ENCODE peak calls at places on chromosomes 3 and 15, in eight cellular contexts. X, W, O, P, Y, C, B and N are unnamed samples.

GRCh38 chr15:70437882-70438331 is 325.5 kb downstream of the UACA start:
- DNase-seq in X (no peak), W (no peak), O (peak), P (no peak), Y (peak), C (peak), B (no peak), N (no peak)

GRCh38 chr3:25789596-25790556 is at the start of gene OXSM:
- DNase-seq in X (peak), W (peak), O (peak), P (peak), Y (peak), C (peak), B (peak), N (peak)

GRCh38 chr3:128714887-128715496 is 11.0 kb upstream of the RAB7A start:
- DNase-seq in X (no peak), W (no peak), O (no peak), P (no peak), Y (no peak), C (no peak), B (no peak), N (no peak)

GRCh38 chr3:57110797-57111196 is 50.3 kb downstream of the SPATA12 start:
- DNase-seq in X (no peak), W (no peak), O (no peak), P (no peak), Y (peak), C (no peak), B (no peak), N (no peak)

GRCh38 chr3:58998476-58999117 is 51.2 kb downstream of the CFAP20DC start:
- DNase-seq in X (peak), W (no peak), O (peak), P (peak), Y (no peak), C (peak), B (no peak), N (no peak)

GRCh38 chr3:57557088-57557537 is 1.0 kb downstream of the PDE12 start:
- DNase-seq in X (peak), W (no peak), O (peak), P (no peak), Y (peak), C (peak), B (no peak), N (no peak)

GRCh38 chr3:3685721-3686120 is 113.5 kb upstream of the LRRN1 start:
- DNase-seq in X (no peak), W (no peak), O (no peak), P (no peak), Y (no peak), C (no peak), B (no peak), N (no peak)

GRCh38 chr3:43770426-43771103 is 79.8 kb downstream of the ABHD5 start:
- DNase-seq in X (peak), W (peak), O (peak), P (no peak), Y (no peak), C (peak), B (peak), N (peak)

GRCh38 chr3:128994173-128994512 is 267 bp upstream of the CFAP92 start:
- DNase-seq in X (no peak), W (no peak), O (no peak), P (no peak), Y (no peak), C (no peak), B (no peak), N (peak)

GRCh38 chr3:79824166-79824565 is 56.4 kb upstream of the ROBO1 start:
- DNase-seq in X (no peak), W (no peak), O (no peak), P (no peak), Y (no peak), C (no peak), B (peak), N (no peak)

GRCh38 chr3:18445421-18446066 is 20.4 kb upstream of the SATB1 start:
- DNase-seq in X (no peak), W (no peak), O (no peak), P (no peak), Y (no peak), C (no peak), B (no peak), N (no peak)

GRCh38 chr3:112390783-112391641 is 58.1 kb downstream of the CD200 start:
- DNase-seq in X (no peak), W (no peak), O (no peak), P (no peak), Y (no peak), C (peak), B (no peak), N (peak)

GRCh38 chr3:171959532-171960044 is 79.8 kb upstream of the FNDC3B start:
- DNase-seq in X (no peak), W (no peak), O (no peak), P (no peak), Y (no peak), C (no peak), B (no peak), N (no peak)

GRCh38 chr3:119481079-119481478 is 12.3 kb downstream of the POGLUT1 start:
- DNase-seq in X (no peak), W (no peak), O (no peak), P (no peak), Y (no peak), C (peak), B (no peak), N (no peak)

GRCh38 chr15:79898369-79898768 is 1.6 kb upstream of the MTHFS start:
- DNase-seq in X (no peak), W (no peak), O (no peak), P (no peak), Y (no peak), C (peak), B (no peak), N (no peak)

GRCh38 chr3:186400677-186401076 is 38.6 kb upstream of the DGKG start:
- DNase-seq in X (no peak), W (no peak), O (no peak), P (no peak), Y (no peak), C (peak), B (no peak), N (no peak)

GRCh38 chr15:25481208-25481862 is 42.5 kb upstream of the UBE3A start:
- DNase-seq in X (no peak), W (no peak), O (no peak), P (no peak), Y (peak), C (peak), B (no peak), N (no peak)

GRCh38 chr3:33645060-33645841 is 72.8 kb downstream of the CLASP2 start:
- DNase-seq in X (peak), W (no peak), O (no peak), P (no peak), Y (peak), C (peak), B (no peak), N (no peak)

GRCh38 chr15:74384566-74385441 is 17.4 kb upstream of the CYP11A1 start:
- DNase-seq in X (no peak), W (no peak), O (peak), P (no peak), Y (no peak), C (peak), B (peak), N (no peak)

GRCh38 chr3:64215084-64215483 is 10.2 kb downstream of the PRICKLE2 start:
- DNase-seq in X (no peak), W (no peak), O (no peak), P (no peak), Y (no peak), C (no peak), B (no peak), N (no peak)
- H3K27ac ChIP-seq in X (no peak), W (peak), O (peak), P (no peak), Y (no peak), C (peak), B (peak), N (no peak)

GRCh38 chr3:101926594-101927105 is 77.3 kb downstream of the NFKBIZ start:
- DNase-seq in X (no peak), W (no peak), O (no peak), P (no peak), Y (no peak), C (peak), B (no peak), N (no peak)

GRCh38 chr3:101925564-101925963 is 76.2 kb downstream of the NFKBIZ start:
- DNase-seq in X (no peak), W (no peak), O (peak), P (no peak), Y (no peak), C (no peak), B (no peak), N (no peak)

GRCh38 chr3:101932326-101933108 is 83.2 kb downstream of the NFKBIZ start:
- DNase-seq in X (no peak), W (no peak), O (no peak), P (no peak), Y (no peak), C (no peak), B (no peak), N (no peak)

DNA sequence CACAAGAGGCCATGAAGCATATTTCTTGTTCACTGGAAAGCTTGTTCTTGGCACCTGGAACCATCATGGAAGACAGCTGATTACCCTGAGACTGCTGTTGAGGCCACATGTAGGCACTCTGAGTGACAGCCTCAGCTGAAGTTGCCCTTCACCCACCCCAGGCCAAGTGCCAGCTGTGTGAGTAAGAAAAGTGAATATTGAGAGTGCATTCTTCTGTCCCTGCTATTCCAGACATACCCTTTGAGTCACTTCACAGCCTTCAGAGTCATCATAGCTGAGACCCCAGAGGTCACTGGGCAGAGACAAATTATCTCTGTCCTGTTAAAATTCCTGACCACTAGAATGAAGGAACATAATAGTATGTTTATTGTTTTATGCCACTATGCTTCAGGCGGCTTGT is 79.6 kb downstream of the NFKBIZ start:
- DNase-seq in X (no peak), W (no peak), O (peak), P (no peak), Y (no peak), C (peak), B (no peak), N (no peak)
- H3K27ac ChIP-seq in X (no peak), W (no peak), O (peak), P (no peak), Y (no peak), C (no peak), B (no peak), N (no peak)

GRCh38 chr3:150239764-150240163 is 168.3 kb upstream of the TSC22D2 start:
- DNase-seq in X (no peak), W (no peak), O (no peak), P (no peak), Y (no peak), C (no peak), B (no peak), N (no peak)

GRCh38 chr3:150240891-150241290 is 167.2 kb upstream of the TSC22D2 start:
- DNase-seq in X (peak), W (no peak), O (no peak), P (no peak), Y (no peak), C (no peak), B (no peak), N (no peak)

GRCh38 chr3:150238043-150238802 is 169.9 kb upstream of the TSC22D2 start:
- DNase-seq in X (no peak), W (no peak), O (no peak), P (no peak), Y (peak), C (no peak), B (no peak), N (no peak)

GRCh38 chr3:150237490-150237889 is 170.6 kb upstream of the TSC22D2 start:
- DNase-seq in X (no peak), W (no peak), O (peak), P (peak), Y (no peak), C (peak), B (peak), N (no peak)

DNA sequence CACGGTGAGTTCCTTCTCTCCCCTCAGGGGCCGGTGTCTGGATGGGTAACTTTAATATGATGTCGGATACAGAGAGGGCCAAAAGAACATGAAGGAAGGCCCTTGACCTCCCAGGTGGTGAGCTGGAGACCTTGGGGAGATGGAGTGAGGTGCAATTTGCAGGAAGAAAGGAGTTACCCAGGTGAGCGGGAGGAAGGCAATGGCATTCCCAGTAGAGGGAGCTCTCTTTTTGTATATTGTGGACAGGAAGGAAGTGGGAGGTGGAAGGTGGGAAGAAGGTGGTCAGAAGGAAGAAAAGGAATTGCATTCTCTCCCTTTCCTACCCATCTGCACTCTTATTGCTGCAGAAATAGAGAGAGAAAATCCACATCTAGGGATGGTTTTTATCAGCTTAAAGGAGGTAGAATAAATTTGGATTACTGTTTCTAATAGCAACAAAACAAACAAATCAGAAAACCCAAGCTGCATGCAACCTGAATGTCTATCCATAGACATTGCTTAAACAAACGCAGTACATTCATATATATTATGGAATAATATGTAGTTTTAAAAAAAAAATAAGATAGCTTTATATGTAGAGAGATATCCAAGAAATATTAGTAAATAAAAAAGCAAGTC is 169.0 kb upstream of the TSC22D2 start:
- DNase-seq in X (peak), W (no peak), O (peak), P (peak), Y (peak), C (no peak), B (no peak), N (no peak)
- H3K27ac ChIP-seq in X (no peak), W (no peak), O (no peak), P (peak), Y (no peak), C (no peak), B (no peak), N (no peak)

GRCh38 chr3:155282416-155283091 is 10.9 kb downstream of the STRIT1 start:
- DNase-seq in X (peak), W (no peak), O (no peak), P (no peak), Y (no peak), C (peak), B (no peak), N (no peak)
- H3K27ac ChIP-seq in X (peak), W (no peak), O (no peak), P (no peak), Y (no peak), C (peak), B (peak), N (no peak)

DNA sequence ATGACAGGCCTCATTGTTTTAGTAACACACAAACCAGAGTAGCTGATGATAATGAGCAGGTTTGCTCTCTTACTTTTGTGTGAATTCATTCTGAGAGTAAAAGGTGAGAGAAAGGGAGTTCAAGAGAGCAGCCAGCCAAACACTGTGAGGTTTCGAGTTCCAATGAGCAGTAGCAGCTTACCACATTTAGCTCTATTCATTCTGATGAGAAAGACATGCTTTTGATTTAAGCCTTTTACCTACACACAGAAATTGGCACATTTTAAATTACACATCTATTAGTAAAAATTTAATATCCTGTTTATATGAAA is 28.0 kb downstream of the GLDN start:
- DNase-seq in X (no peak), W (no peak), O (no peak), P (no peak), Y (no peak), C (no peak), B (no peak), N (no peak)
- H3K27ac ChIP-seq in X (no peak), W (no peak), O (peak), P (no peak), Y (no peak), C (peak), B (no peak), N (no peak)